ENCODE peak calls at places on chromosomes 13 and 19, in ten cellular contexts. G, H, C, B, Q, I, Y, U, P and S are unnamed samples.

GRCh38 chr13:67844544-67844943 is 614.4 kb upstream of the PCDH9 start:
- DNase-seq in G (no peak), B (no peak), U (no peak), H (no peak), P (no peak), Q (no peak), Y (no peak), C (no peak), I (no peak), S (no peak)

GRCh38 chr19:11337080-11337479 is 2.4 kb downstream of the RAB3D start:
- DNase-seq in B (no peak), Y (no peak), G (no peak), C (no peak), Q (no peak), P (no peak), I (no peak), H (no peak), U (no peak), S (no peak)

GRCh38 chr13:76937416-76937815 is 10.9 kb upstream of the ACOD1 start:
- DNase-seq in P (no peak), Y (peak), U (no peak), Q (peak), G (peak), H (no peak), C (no peak), I (no peak), B (no peak), S (peak)

GRCh38 chr13:112931028-112931934 is 37.7 kb upstream of the MCF2L start:
- DNase-seq in C (no peak), P (no peak), B (no peak), G (peak), Y (peak), H (peak), I (no peak), Q (peak), U (no peak), S (peak)

GRCh38 chr13:93230466-93230865 is 3.9 kb downstream of the GPC6 start:
- DNase-seq in P (no peak), B (no peak), C (no peak), Q (peak), G (no peak), U (no peak), Y (peak), H (no peak), I (no peak), S (peak)

GRCh38 chr19:3783660-3784584 is 2.3 kb downstream of the MATK start:
- DNase-seq in B (no peak), P (no peak), H (no peak), Q (no peak), I (no peak), Y (no peak), G (no peak), U (no peak), C (no peak), S (no peak)

GRCh38 chr19:4606921-4607678 is 32.2 kb upstream of the TNFAIP8L1 start:
- DNase-seq in Q (no peak), C (no peak), G (peak), P (no peak), U (no peak), B (no peak), H (no peak), Y (no peak), I (no peak), S (no peak)

GRCh38 chr13:50082426-50083283 is 67.4 kb downstream of the KCNRG start:
- DNase-seq in G (peak), Y (peak), Q (peak), B (peak), I (peak), P (peak), C (peak), U (peak), H (peak), S (peak)

GRCh38 chr13:45879666-45880065 is 28.1 kb upstream of the SIAH3 start:
- DNase-seq in U (no peak), C (no peak), Y (peak), G (peak), Q (no peak), H (no peak), B (no peak), P (no peak), I (no peak), S (peak)

GRCh38 chr19:38424272-38424671 is 1.7 kb downstream of the RASGRP4 start:
- DNase-seq in U (no peak), G (no peak), Q (no peak), P (no peak), C (no peak), Y (no peak), H (no peak), I (no peak), B (no peak), S (no peak)

GRCh38 chr13:101346161-101346560 is 70.1 kb downstream of the NALCN start:
- DNase-seq in Y (no peak), P (no peak), H (no peak), Q (peak), C (no peak), G (no peak), B (no peak), U (no peak), I (no peak), S (no peak)

GRCh38 chr13:23995283-23996073 is 98.2 kb upstream of the C1QTNF9B start:
- DNase-seq in G (no peak), Y (no peak), B (no peak), C (no peak), H (no peak), I (no peak), U (no peak), Q (no peak), P (no peak), S (no peak)

GRCh38 chr13:112716841-112717520 is 27.1 kb downstream of the ATP11A start:
- DNase-seq in Q (no peak), U (peak), B (no peak), Y (no peak), G (no peak), P (no peak), H (peak), I (no peak), C (no peak), S (no peak)

GRCh38 chr19:40804783-40805242 is 5.8 kb downstream of the EGLN2 start:
- DNase-seq in G (no peak), U (no peak), C (no peak), P (no peak), Y (no peak), Q (no peak), H (no peak), B (no peak), I (no peak), S (no peak)

GRCh38 chr13:29902632-29903305 is 52.4 kb upstream of the UBL3 start:
- DNase-seq in Y (no peak), U (no peak), G (no peak), B (no peak), Q (no peak), H (no peak), C (no peak), I (no peak), P (no peak), S (no peak)

GRCh38 chr19:4051175-4052101 is 15.3 kb downstream of the ZBTB7A start:
- DNase-seq in G (no peak), P (no peak), Q (peak), H (no peak), I (no peak), B (no peak), Y (peak), U (peak), C (no peak), S (peak)

GRCh38 chr19:28208745-28209144 is 1004.2 kb downstream of the UQCRFS1 start:
- DNase-seq in H (no peak), U (no peak), Q (no peak), P (no peak), C (no peak), G (no peak), I (no peak), B (no peak), Y (no peak), S (no peak)

GRCh38 chr19:3443840-3444694 is 36.3 kb downstream of the SMIM24 start:
- DNase-seq in C (no peak), H (no peak), Y (no peak), P (no peak), Q (peak), G (peak), U (no peak), B (no peak), I (no peak), S (no peak)

GRCh38 chr13:95420501-95420900 is 119.2 kb upstream of the ABCC4 start:
- DNase-seq in C (no peak), Q (no peak), U (no peak), I (no peak), P (no peak), G (no peak), B (no peak), H (no peak), Y (peak), S (peak)

GRCh38 chr19:39405261-39405912 is 1.3 kb upstream of the ZFP36 start:
- DNase-seq in I (no peak), C (no peak), U (no peak), Q (no peak), G (no peak), P (no peak), H (no peak), B (no peak), Y (no peak), S (no peak)

GRCh38 chr19:2962018-2962670 is 15.2 kb upstream of the TLE6 start:
- DNase-seq in C (peak), P (no peak), I (no peak), Y (peak), B (peak), G (peak), U (no peak), Q (peak), H (no peak), S (peak)

GRCh38 chr13:112248406-112248760 is 127.8 kb upstream of the SPACA7 start:
- DNase-seq in G (no peak), H (no peak), C (no peak), Y (no peak), I (no peak), Q (no peak), B (no peak), P (no peak), U (no peak), S (no peak)

GRCh38 chr19:15498156-15498858 is 10.0 kb upstream of the CYP4F22 start:
- DNase-seq in G (no peak), P (no peak), U (no peak), H (no peak), I (no peak), Y (no peak), C (no peak), Q (no peak), B (no peak), S (no peak)

GRCh38 chr13:114136576-114136975 is 4.2 kb upstream of the RASA3 start:
- DNase-seq in U (no peak), H (peak), Y (no peak), I (no peak), P (no peak), C (no peak), G (no peak), B (no peak), Q (no peak), S (no peak)

GRCh38 chr19:3524075-3524842 is 14.7 kb upstream of the TEKTIP1 start:
- DNase-seq in G (no peak), Q (no peak), U (no peak), B (no peak), Y (no peak), I (no peak), P (no peak), C (no peak), H (no peak), S (no peak)

GRCh38 chr13:21703846-21704245 is 33.0 kb downstream of the FGF9 start:
- DNase-seq in U (no peak), Q (no peak), P (no peak), H (no peak), I (no peak), Y (no peak), C (no peak), G (no peak), B (no peak), S (peak)

GRCh38 chr13:78631077-78631476 is 27.7 kb upstream of the POU4F1 start:
- DNase-seq in G (no peak), H (no peak), C (no peak), P (no peak), Y (no peak), B (no peak), U (no peak), Q (no peak), I (no peak), S (no peak)

GRCh38 chr13:46817081-46817480 is 20.1 kb upstream of the ESD start:
- DNase-seq in H (no peak), B (no peak), Y (no peak), Q (no peak), P (no peak), C (no peak), I (no peak), U (no peak), G (no peak), S (peak)

GRCh38 chr19:18104793-18105131 is 7.2 kb downstream of the MAST3 start:
- DNase-seq in U (no peak), G (no peak), Q (no peak), B (no peak), H (no peak), C (no peak), I (no peak), P (no peak), Y (no peak), S (no peak)

GRCh38 chr13:71624641-71625040 is 242.4 kb downstream of the DACH1 start:
- DNase-seq in Y (no peak), Q (no peak), C (no peak), P (no peak), U (no peak), B (no peak), H (no peak), G (no peak), I (no peak), S (no peak)

GRCh38 chr19:17542793-17543582 is 12.5 kb upstream of the COLGALT1 start:
- DNase-seq in Y (no peak), I (no peak), P (no peak), H (no peak), G (no peak), Q (no peak), U (no peak), B (no peak), C (no peak), S (no peak)

GRCh38 chr13:50915562-50915961 is 6.0 kb downstream of the RNASEH2B start:
- DNase-seq in Q (no peak), H (no peak), B (no peak), I (no peak), U (no peak), P (no peak), G (no peak), Y (no peak), C (no peak), S (no peak)

GRCh38 chr19:42095814-42096230 is 19.9 kb downstream of the ZNF574 start:
- DNase-seq in U (no peak), P (no peak), B (no peak), I (no peak), H (no peak), C (no peak), Y (no peak), G (no peak), Q (no peak), S (no peak)